ENCODE peak calls at places on chromosomes 3 and 15, in seven cellular contexts. W is endodermal cell, Q is psoas muscle, I is Panc1, E is SK-N-SH, P is fibroblast of pulmonary artery, G is BJ. N is an unnamed sample.

GRCh38 chr3:46629571-46630517 is 17.5 kb downstream of the FAM240A start:
- DNase-seq in E (peak), I (peak), Q (peak), W (peak), G (peak), P (peak), N (peak)

GRCh38 chr3:105518806-105519418 is 152.2 kb downstream of the ALCAM start:
- DNase-seq in W (peak), E (peak), I (peak), P (peak), Q (no peak), G (no peak), N (no peak)

GRCh38 chr3:196169836-196170240 is 41.4 kb downstream of the ZDHHC19 start:
- DNase-seq in P (no peak), W (no peak), G (no peak), I (no peak), Q (no peak), E (no peak), N (no peak)

GRCh38 chr15:74843891-74844299 is 939 bp upstream of the ULK3 start:
- DNase-seq in G (no peak), Q (no peak), W (no peak), P (no peak), E (peak), I (no peak), N (no peak)

GRCh38 chr3:122824465-122825379 is 29.9 kb downstream of the SLC49A4 start:
- DNase-seq in P (no peak), Q (no peak), G (peak), I (no peak), E (no peak), W (no peak), N (no peak)

GRCh38 chr3:156716105-156716862 is 41.9 kb downstream of the TIPARP start:
- DNase-seq in I (no peak), E (no peak), Q (no peak), P (no peak), W (no peak), G (no peak), N (no peak)

GRCh38 chr15:43932036-43932435 is 105.2 kb downstream of the WDR76 start:
- DNase-seq in W (no peak), I (no peak), E (no peak), P (no peak), G (no peak), Q (no peak), N (no peak)

GRCh38 chr15:58392611-58393161 is 39.1 kb upstream of the LIPC start:
- DNase-seq in Q (no peak), I (no peak), P (no peak), G (no peak), E (no peak), W (no peak), N (peak)

GRCh38 chr3:123609063-123609462 is 24.2 kb upstream of the HACD2 start:
- DNase-seq in Q (no peak), I (no peak), G (no peak), E (no peak), W (no peak), P (no peak), N (no peak)

GRCh38 chr15:66661432-66662096 is 40.5 kb upstream of the SMAD6 start:
- DNase-seq in G (no peak), W (no peak), I (no peak), Q (peak), P (peak), E (no peak), N (no peak)

GRCh38 chr3:156811092-156811862 is 14.9 kb upstream of the LEKR1 start:
- DNase-seq in G (peak), W (no peak), I (no peak), P (no peak), Q (no peak), E (no peak), N (no peak)

DNA sequence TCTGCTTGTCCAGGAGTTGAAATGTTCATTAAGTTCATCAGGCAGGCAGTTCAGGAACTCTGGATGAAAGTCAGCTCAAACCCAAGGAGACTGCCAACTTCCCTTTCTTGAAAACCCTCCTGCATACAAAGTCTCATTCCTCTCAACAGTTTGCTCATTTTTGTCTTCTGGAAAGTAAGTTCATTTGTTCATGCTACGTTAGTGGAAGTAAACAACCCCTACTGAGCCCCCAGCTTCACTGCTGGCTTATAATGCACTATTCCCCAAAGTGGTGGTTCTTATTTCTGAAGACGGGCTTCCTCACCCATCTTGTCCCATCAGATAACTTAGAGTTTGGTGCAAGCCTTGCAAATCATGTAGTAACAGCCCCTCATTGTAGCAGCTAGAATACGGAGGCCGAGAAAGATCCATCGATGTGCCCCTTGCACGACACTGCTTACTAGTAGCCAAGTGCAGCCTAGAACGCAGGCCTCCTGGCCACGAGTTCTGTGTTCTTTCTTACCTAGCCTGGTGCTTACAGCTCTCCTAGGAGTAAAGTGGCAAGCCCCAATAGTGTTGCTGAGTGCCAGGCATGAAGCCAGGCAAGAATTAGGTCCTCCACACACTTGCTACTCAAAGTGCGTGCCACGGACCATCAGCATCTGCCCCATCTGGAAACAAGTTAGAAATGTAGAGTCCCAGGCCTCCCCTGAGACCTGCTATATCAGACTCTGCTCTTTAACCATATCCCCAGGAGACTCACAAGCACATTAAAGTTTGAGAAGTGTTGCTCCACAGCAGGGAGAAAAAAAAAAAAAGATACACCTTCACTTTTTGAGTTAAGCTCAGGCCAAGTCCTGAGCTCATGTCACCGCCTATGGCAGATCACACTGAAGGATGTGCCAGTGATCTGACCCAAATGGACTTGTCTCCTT is 82.5 kb downstream of the RFTN1 start:
- DNase-seq in I (no peak), Q (no peak), P (no peak), G (no peak), E (no peak), W (no peak), N (no peak)
- H3K4me3 ChIP-seq in I (no peak), Q (no peak), P (no peak), G (no peak), E (no peak), W (no peak), N (no peak)

GRCh38 chr3:14147063-14147435 is 22.2 kb downstream of the TMEM43 start:
- DNase-seq in W (peak), Q (no peak), E (no peak), I (no peak), G (no peak), P (no peak), N (no peak)

GRCh38 chr3:14150078-14150477 is 25.2 kb downstream of the TMEM43 start:
- DNase-seq in I (no peak), W (no peak), P (no peak), Q (no peak), G (no peak), E (no peak), N (no peak)

GRCh38 chr3:14146381-14147062 is 21.7 kb downstream of the TMEM43 start:
- DNase-seq in P (no peak), W (peak), Q (no peak), E (no peak), G (no peak), I (no peak), N (no peak)

GRCh38 chr3:14147617-14148016 is 22.8 kb downstream of the TMEM43 start:
- DNase-seq in I (no peak), Q (no peak), P (no peak), E (no peak), W (peak), G (no peak), N (no peak)

DNA sequence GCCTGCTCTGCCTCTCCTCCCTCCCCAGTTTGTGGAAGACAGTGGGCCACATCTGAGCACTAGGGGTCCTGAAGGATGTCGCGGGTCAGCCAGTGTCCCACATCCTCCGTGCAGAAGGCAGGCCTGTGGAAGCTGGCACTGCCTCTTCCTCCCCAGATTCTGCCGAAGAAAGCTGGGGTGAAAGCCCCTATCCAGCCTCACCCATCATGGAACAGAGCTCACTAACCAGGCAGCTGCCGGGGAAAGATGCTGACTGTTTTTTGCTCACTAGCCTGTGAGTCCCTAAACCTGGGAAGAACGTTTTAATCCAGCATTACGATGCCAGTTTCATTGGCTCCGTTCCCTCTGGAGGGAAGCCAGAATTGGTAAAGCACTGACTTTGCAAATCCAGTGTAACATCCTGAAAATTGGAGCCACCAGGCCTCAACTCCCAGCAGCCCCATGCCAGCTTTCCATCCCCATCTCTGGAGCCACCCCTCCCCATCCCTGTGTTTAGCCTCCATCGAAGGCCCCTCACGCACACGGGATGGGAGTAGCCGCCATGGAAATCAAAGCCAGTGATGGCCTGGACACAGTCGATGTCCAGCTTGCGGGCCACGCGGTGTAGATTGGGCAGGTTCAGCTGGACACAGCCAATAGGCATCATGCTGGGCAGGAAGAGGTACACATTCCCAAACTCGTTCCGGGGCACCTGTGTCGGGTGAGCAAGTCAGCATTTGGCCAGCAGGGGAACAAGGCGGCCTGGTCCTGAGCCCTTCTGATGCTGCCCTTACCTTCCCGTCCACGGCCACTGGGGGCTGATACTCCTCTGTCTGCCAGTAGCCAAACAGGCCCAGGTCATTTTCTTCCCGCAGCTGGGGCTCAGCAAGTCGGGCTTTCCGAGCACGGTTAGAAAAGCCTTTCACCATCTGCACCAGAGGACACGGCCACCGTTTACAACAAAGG is 23.5 kb downstream of the TMEM43 start:
- DNase-seq in I (no peak), W (peak), G (no peak), P (no peak), E (peak), Q (no peak), N (no peak)
- TF ChIP-seq CTCF in I (peak), W (peak), G (no peak), P (no peak), E (peak), Q (no peak), N (no peak)

GRCh38 chr15:38668433-38669159 is 104.0 kb upstream of the RASGRP1 start:
- DNase-seq in I (no peak), E (no peak), P (no peak), Q (no peak), W (peak), G (no peak), N (no peak)

GRCh38 chr15:38666865-38667264 is 102.3 kb upstream of the RASGRP1 start:
- DNase-seq in W (no peak), Q (no peak), P (no peak), I (no peak), G (no peak), E (no peak), N (no peak)

GRCh38 chr15:38665586-38665985 is 101.0 kb upstream of the RASGRP1 start:
- DNase-seq in E (no peak), G (no peak), Q (no peak), W (no peak), P (no peak), I (no peak), N (no peak)

GRCh38 chr15:38669160-38669505 is 104.5 kb upstream of the RASGRP1 start:
- DNase-seq in G (no peak), Q (no peak), I (no peak), P (no peak), E (no peak), W (no peak), N (no peak)

DNA sequence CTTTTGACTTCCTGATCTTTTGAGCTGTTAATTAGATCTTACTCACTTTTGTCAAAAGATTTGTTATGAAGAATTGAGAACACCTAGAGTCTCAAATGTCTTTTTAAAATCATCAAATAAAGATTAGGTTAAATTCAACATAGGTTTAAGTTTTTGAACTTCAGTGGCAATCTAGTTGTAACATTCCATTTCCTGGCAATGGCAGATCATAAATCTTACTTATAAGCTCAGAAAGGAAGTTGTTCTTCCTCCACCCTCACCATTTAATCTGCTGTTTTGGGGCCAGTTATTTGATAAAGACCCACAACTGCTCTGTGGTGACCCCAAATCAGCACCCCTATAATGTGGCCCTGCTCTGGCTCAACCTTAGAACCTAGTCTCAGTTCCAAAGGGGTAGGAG is 103.3 kb upstream of the RASGRP1 start:
- DNase-seq in E (no peak), P (no peak), G (no peak), I (no peak), W (no peak), Q (no peak), N (no peak)
- H3K4me3 ChIP-seq in E (no peak), P (no peak), G (no peak), I (no peak), W (no peak), Q (no peak), N (no peak)

GRCh38 chr3:120680193-120680894 is 1.7 kb downstream of the HGD start:
- DNase-seq in I (no peak), G (no peak), Q (no peak), P (no peak), E (no peak), W (no peak), N (no peak)
- TF ChIP-seq CTCF in I (no peak), G (no peak), Q (no peak), P (no peak), E (no peak), W (no peak), N (no peak)

N was measured in colonic mucosa.